ENCODE peak calls at places on chromosomes 16 and 17, in seven cellular contexts. P is NCI-H345; F is EL; B is nucleus accumbens; N is endodermal cell; S is prostate gland; J is stimulated activated CD8-positive, alpha-beta memory T cell treated with anti-CD3 and anti-CD28 coated beads, Interleukin-15, amount 100 ng/mL, for 1 hour. E is an unnamed sample.

GRCh38 chr17:49440581-49440980 is 25.9 kb upstream of the PHB1 start:
- DNase-seq in F (no peak), P (no peak), N (peak; percentile 36), J (no peak), S (no peak), B (no peak), E (no peak)

GRCh38 chr16:57950382-57950781 is 20.5 kb downstream of the CNGB1 start:
- DNase-seq in N (no peak), P (no peak), F (no peak), S (no peak), J (no peak), B (no peak), E (peak; percentile 45)

GRCh38 chr17:50396261-50397110 is 837 bp downstream of the LRRC59 start:
- DNase-seq in J (no peak), B (no peak), F (peak; percentile 63), P (peak; percentile 31), S (peak; percentile 35), N (peak; percentile 62), E (peak; percentile 40)

GRCh38 chr17:30173649-30174048 is 57.0 kb downstream of the NSRP1 start:
- DNase-seq in N (no peak), B (no peak), P (no peak), J (no peak), F (no peak), S (no peak), E (no peak)

GRCh38 chr16:88529596-88529995 is 40.6 kb upstream of the ZC3H18 start:
- DNase-seq in P (no peak), B (no peak), J (no peak), F (no peak), N (no peak), S (no peak), E (no peak)

GRCh38 chr16:82580293-82580900 is 46.4 kb upstream of the CDH13 start:
- DNase-seq in F (peak; percentile 9), N (peak; percentile 72), B (peak; percentile 5), P (peak; percentile 33), J (no peak), S (peak; percentile 32), E (no peak)

GRCh38 chr17:78923660-78924453 is 1.3 kb downstream of the TIMP2 start:
- DNase-seq in B (no peak), P (peak; percentile 21), F (peak; percentile 50), J (peak; percentile 24), N (peak; percentile 91), S (peak; percentile 75), E (peak; percentile 72)

GRCh38 chr17:66405836-66406679 is 103.6 kb downstream of the PRKCA start:
- DNase-seq in F (no peak), J (no peak), P (no peak), B (no peak), S (no peak), N (no peak), E (no peak)

GRCh38 chr17:50556803-50557202 is 3.7 kb upstream of the CACNA1G start:
- DNase-seq in J (no peak), N (no peak), B (no peak), S (no peak), F (no peak), P (peak; percentile 67), E (no peak)

GRCh38 chr17:10048951-10049350 is 143.9 kb upstream of the RCVRN start:
- DNase-seq in J (no peak), P (no peak), N (no peak), B (peak; percentile 84), F (no peak), S (no peak), E (no peak)

GRCh38 chr16:57899771-57900661 is 70.9 kb downstream of the CNGB1 start:
- DNase-seq in P (peak; percentile 62), N (peak; percentile 91), F (peak; percentile 62), S (peak; percentile 66), J (peak; percentile 71), B (peak; percentile 9), E (peak; percentile 78)

GRCh38 chr16:57544129-57544653 is 1.7 kb downstream of the ADGRG5 start:
- DNase-seq in S (no peak), N (peak; percentile 31), P (no peak), B (no peak), F (no peak), J (no peak), E (no peak)

GRCh38 chr16:85724936-85725335 is 26.0 kb downstream of the C16orf74 start:
- DNase-seq in F (no peak), B (no peak), N (no peak), J (no peak), S (no peak), P (no peak), E (no peak)

GRCh38 chr16:77002644-77003043 is 188.3 kb upstream of the MON1B start:
- DNase-seq in F (no peak), P (no peak), S (no peak), B (no peak), N (no peak), J (no peak), E (no peak)

GRCh38 chr17:3754458-3755334 is 31.0 kb downstream of the HASPIN start:
- DNase-seq in N (peak; percentile 100), J (peak; percentile 47), B (no peak), P (peak; percentile 96), S (peak; percentile 96), F (no peak), E (peak; percentile 98)

GRCh38 chr16:28192811-28193529 is 18.8 kb downstream of the XPO6 start:
- DNase-seq in S (no peak), B (no peak), N (no peak), P (no peak), F (no peak), J (peak; percentile 58), E (no peak)

GRCh38 chr17:7080445-7081041 is 492 bp upstream of the CLEC10A start:
- DNase-seq in P (no peak), B (no peak), N (no peak), J (no peak), S (peak; percentile 15), F (no peak), E (no peak)

GRCh38 chr16:88971371-88972097 is 5.5 kb downstream of the CBFA2T3 start:
- DNase-seq in S (no peak), P (no peak), B (no peak), N (no peak), J (no peak), F (no peak), E (peak; percentile 34)